ENCODE peak calls at places on chromosomes 4 and X, in four cellular contexts. W, S, J and O are unnamed samples.

GRCh38 chr4:86315579-86315978 is 44.3 kb downstream of the MAPK10 start:
- DNase-seq in W (no peak), S (no peak), J (no peak), O (no peak)

GRCh38 chr4:172997217-172997609 is 171.4 kb upstream of the GALNT7 start:
- DNase-seq in W (no peak), S (no peak), J (no peak), O (no peak)

GRCh38 chrX:17413228-17413627 is 38.2 kb downstream of the NHS start:
- DNase-seq in W (peak), S (no peak), J (peak), O (no peak)

GRCh38 chrX:12906392-12906791 is at the start of gene TLR8:
- DNase-seq in W (no peak), S (no peak), J (no peak), O (no peak)

GRCh38 chrX:10235851-10236250 is 79.1 kb downstream of the CLCN4 start:
- DNase-seq in W (peak), S (no peak), J (peak), O (no peak)

GRCh38 chr4:89203902-89204301 is 92.6 kb downstream of the TIGD2 start:
- DNase-seq in W (no peak), S (no peak), J (no peak), O (no peak)

GRCh38 chr4:38381788-38382187 is 282.2 kb upstream of the KLF3 start:
- DNase-seq in W (no peak), S (no peak), J (peak), O (no peak)

GRCh38 chrX:56219702-56220101 is 12.5 kb upstream of the KLF8 start:
- DNase-seq in W (no peak), S (no peak), J (peak), O (no peak)

GRCh38 chr4:7154351-7154981 is 37.9 kb upstream of the SORCS2 start:
- DNase-seq in W (no peak), S (no peak), J (no peak), O (no peak)

GRCh38 chr4:135739354-135739753 is 1537.8 kb upstream of the PABPC4L start:
- DNase-seq in W (no peak), S (no peak), J (no peak), O (no peak)